ENCODE peak calls at places on chromosomes 3 and 15, in nine cellular contexts. C is hepatocyte, S is GM23248, Q is PC-3, E is GM23338, W is OCI-LY7, F is HCT116, Y is MM.1S, V is SK-N-SH. D is an unnamed sample.

GRCh38 chr3:115581347-115582135 is 41.8 kb upstream of the GAP43 start:
- DNase-seq in C (peak), S (peak), Q (peak), E (no peak), W (no peak), F (no peak), Y (no peak), V (no peak), D (no peak)

GRCh38 chr3:124636101-124636862 is 94.0 kb upstream of the UMPS start:
- DNase-seq in C (no peak), S (no peak), Q (no peak), E (peak), W (no peak), F (no peak), Y (no peak), V (no peak), D (no peak)

GRCh38 chr3:128360705-128361271 is 105.9 kb downstream of the DNAJB8 start:
- DNase-seq in C (no peak), S (no peak), Q (no peak), E (no peak), W (no peak), F (no peak), Y (no peak), V (no peak), D (no peak)

GRCh38 chr3:65401359-65401810 is 637.3 kb downstream of the MAGI1 start:
- DNase-seq in C (no peak), S (no peak), Q (no peak), E (peak), W (no peak), F (no peak), Y (no peak), V (no peak), D (peak)

GRCh38 chr3:174614046-174614445 is 245.1 kb upstream of the NAALADL2 start:
- DNase-seq in C (peak), S (no peak), Q (no peak), E (no peak), W (no peak), F (no peak), Y (no peak), V (no peak), D (no peak)

GRCh38 chr3:175764722-175765121 is 905.6 kb downstream of the NAALADL2 start:
- DNase-seq in C (no peak), S (no peak), Q (no peak), E (no peak), W (no peak), F (no peak), Y (no peak), V (no peak), D (no peak)

GRCh38 chr15:37941779-37942178 is 7.3 kb downstream of the TMCO5A start:
- DNase-seq in C (no peak), S (no peak), Q (no peak), E (no peak), W (no peak), F (no peak), Y (no peak), V (no peak), D (no peak)

GRCh38 chr3:184259878-184260570 is 1.3 kb downstream of the CAMK2N2 start:
- DNase-seq in C (peak), S (peak), Q (peak), E (peak), W (no peak), F (no peak), Y (peak), V (peak), D (peak)

GRCh38 chr3:13548696-13549512 is at the start of gene FBLN2:
- DNase-seq in C (peak), S (peak), Q (no peak), E (peak), W (no peak), F (no peak), Y (no peak), V (peak), D (peak)

GRCh38 chr3:19632099-19633074 is 301.6 kb downstream of the EFHB start:
- DNase-seq in C (no peak), S (no peak), Q (no peak), E (peak), W (no peak), F (no peak), Y (no peak), V (no peak), D (no peak)

GRCh38 chr3:45610129-45610528 is 15.6 kb downstream of the LIMD1 start:
- DNase-seq in C (no peak), S (no peak), Q (no peak), E (no peak), W (no peak), F (no peak), Y (no peak), V (no peak), D (no peak)

GRCh38 chr3:171306631-171307030 is 153.6 kb downstream of the TNIK start:
- DNase-seq in C (peak), S (peak), Q (no peak), E (peak), W (no peak), F (no peak), Y (no peak), V (no peak), D (no peak)

GRCh38 chr3:177150218-177150916 is 46.9 kb downstream of the TBL1XR1 start:
- DNase-seq in C (no peak), S (peak), Q (no peak), E (no peak), W (no peak), F (no peak), Y (no peak), V (no peak), D (no peak)

GRCh38 chr3:186871403-186871924 is 29.0 kb downstream of the ADIPOQ start:
- DNase-seq in C (no peak), S (no peak), Q (no peak), E (no peak), W (no peak), F (no peak), Y (no peak), V (no peak), D (no peak)

GRCh38 chr3:58575986-58576652 is 1.1 kb downstream of the FAM107A start:
- DNase-seq in C (no peak), S (peak), Q (no peak), E (no peak), W (no peak), F (no peak), Y (no peak), V (peak), D (no peak)

GRCh38 chr3:188283347-188283746 is 129.4 kb downstream of the LPP start:
- DNase-seq in C (peak), S (peak), Q (no peak), E (no peak), W (peak), F (no peak), Y (no peak), V (no peak), D (no peak)

GRCh38 chr3:104960579-104960978 is 406.1 kb upstream of the ALCAM start:
- DNase-seq in C (no peak), S (peak), Q (no peak), E (no peak), W (no peak), F (no peak), Y (no peak), V (no peak), D (no peak)

GRCh38 chr15:33846862-33847261 is 121.4 kb upstream of the CHRM5 start:
- DNase-seq in C (no peak), S (peak), Q (no peak), E (no peak), W (no peak), F (no peak), Y (no peak), V (no peak), D (no peak)

GRCh38 chr3:9781978-9782575 is 10.2 kb downstream of the TADA3 start:
- DNase-seq in C (no peak), S (no peak), Q (no peak), E (no peak), W (peak), F (no peak), Y (no peak), V (no peak), D (no peak)

GRCh38 chr3:50502225-50502583 is 1.2 kb downstream of the CACNA2D2 start:
- DNase-seq in C (no peak), S (no peak), Q (no peak), E (no peak), W (no peak), F (no peak), Y (no peak), V (peak), D (peak)

GRCh38 chr15:84827246-84827645 is 10.1 kb downstream of the ALPK3 start:
- DNase-seq in C (no peak), S (no peak), Q (no peak), E (no peak), W (no peak), F (no peak), Y (no peak), V (no peak), D (no peak)

GRCh38 chr3:140521751-140522445 is 156.0 kb upstream of the TRIM42 start:
- DNase-seq in C (no peak), S (no peak), Q (no peak), E (peak), W (no peak), F (no peak), Y (no peak), V (no peak), D (peak)

GRCh38 chr3:130707914-130708601 is 38.6 kb downstream of the PIK3R4 start:
- DNase-seq in C (no peak), S (no peak), Q (no peak), E (no peak), W (no peak), F (no peak), Y (no peak), V (no peak), D (no peak)

GRCh38 chr3:55608266-55608937 is 121.3 kb upstream of the WNT5A start:
- DNase-seq in C (no peak), S (no peak), Q (no peak), E (no peak), W (no peak), F (no peak), Y (no peak), V (no peak), D (no peak)
- TF ChIP-seq EZH2phosphoT487 in C (no peak), S (no peak), Q (no peak), E (no peak), W (no peak), F (no peak), Y (no peak), V (no peak), D (no peak)

GRCh38 chr15:70063992-70064379 is 33.7 kb downstream of the TLE3 start:
- DNase-seq in C (peak), S (no peak), Q (no peak), E (no peak), W (no peak), F (no peak), Y (no peak), V (no peak), D (no peak)

GRCh38 chr15:70066422-70066821 is 31.3 kb downstream of the TLE3 start:
- DNase-seq in C (no peak), S (peak), Q (no peak), E (no peak), W (no peak), F (no peak), Y (no peak), V (no peak), D (no peak)

GRCh38 chr15:70064441-70064840 is 33.3 kb downstream of the TLE3 start:
- DNase-seq in C (no peak), S (no peak), Q (no peak), E (no peak), W (no peak), F (no peak), Y (no peak), V (no peak), D (no peak)

GRCh38 chr15:70066004-70066403 is 31.7 kb downstream of the TLE3 start:
- DNase-seq in C (no peak), S (no peak), Q (no peak), E (no peak), W (no peak), F (no peak), Y (no peak), V (no peak), D (no peak)

GRCh38 chr15:70065006-70065722 is 32.6 kb downstream of the TLE3 start:
- DNase-seq in C (no peak), S (no peak), Q (no peak), E (no peak), W (no peak), F (no peak), Y (no peak), V (no peak), D (no peak)
- TF ChIP-seq EZH2phosphoT487 in C (no peak), S (no peak), Q (no peak), E (no peak), W (no peak), F (no peak), Y (no peak), V (no peak), D (no peak)

GRCh38 chr15:63169796-63170195 is 12.5 kb upstream of the RPS27L start:
- DNase-seq in C (no peak), S (no peak), Q (no peak), E (no peak), W (no peak), F (no peak), Y (no peak), V (no peak), D (no peak)
- TF ChIP-seq EZH2phosphoT487 in C (no peak), S (no peak), Q (no peak), E (no peak), W (no peak), F (no peak), Y (no peak), V (no peak), D (no peak)

GRCh38 chr15:39789736-39790135 is 7.1 kb upstream of the FSIP1 start:
- DNase-seq in C (no peak), S (no peak), Q (no peak), E (no peak), W (no peak), F (no peak), Y (no peak), V (no peak), D (no peak)

GRCh38 chr15:39787479-39787878 is 4.8 kb upstream of the FSIP1 start:
- DNase-seq in C (no peak), S (no peak), Q (no peak), E (peak), W (no peak), F (no peak), Y (no peak), V (no peak), D (peak)

GRCh38 chr15:39788800-39789565 is 6.3 kb upstream of the FSIP1 start:
- DNase-seq in C (no peak), S (peak), Q (no peak), E (no peak), W (no peak), F (no peak), Y (no peak), V (no peak), D (no peak)

GRCh38 chr15:39786444-39787056 is 3.9 kb upstream of the FSIP1 start:
- DNase-seq in C (peak), S (peak), Q (peak), E (peak), W (peak), F (peak), Y (peak), V (peak), D (peak)

GRCh38 chr15:39788108-39788507 is 5.5 kb upstream of the FSIP1 start:
- DNase-seq in C (no peak), S (peak), Q (no peak), E (no peak), W (no peak), F (no peak), Y (no peak), V (no peak), D (no peak)
- TF ChIP-seq EZH2phosphoT487 in C (no peak), S (no peak), Q (no peak), E (no peak), W (no peak), F (no peak), Y (no peak), V (no peak), D (no peak)

GRCh38 chr3:156151824-156152428 is 31.5 kb downstream of the KCNAB1 start:
- DNase-seq in C (peak), S (peak), Q (peak), E (peak), W (peak), F (peak), Y (peak), V (peak), D (peak)
- TF ChIP-seq EZH2phosphoT487 in C (no peak), S (no peak), Q (no peak), E (no peak), W (no peak), F (no peak), Y (no peak), V (no peak), D (no peak)

GRCh38 chr3:197327701-197328100 is 29.3 kb upstream of the DLG1 start:
- DNase-seq in C (no peak), S (peak), Q (no peak), E (no peak), W (no peak), F (no peak), Y (no peak), V (no peak), D (no peak)

GRCh38 chr3:197328198-197328597 is 29.8 kb upstream of the DLG1 start:
- DNase-seq in C (no peak), S (no peak), Q (no peak), E (no peak), W (no peak), F (no peak), Y (no peak), V (no peak), D (no peak)

GRCh38 chr3:197333901-197334639 is 35.7 kb upstream of the DLG1 start:
- DNase-seq in C (peak), S (no peak), Q (no peak), E (no peak), W (no peak), F (no peak), Y (no peak), V (no peak), D (peak)

GRCh38 chr3:197329382-197329781 is 31.0 kb upstream of the DLG1 start:
- DNase-seq in C (no peak), S (no peak), Q (no peak), E (no peak), W (no peak), F (no peak), Y (no peak), V (no peak), D (no peak)

DNA sequence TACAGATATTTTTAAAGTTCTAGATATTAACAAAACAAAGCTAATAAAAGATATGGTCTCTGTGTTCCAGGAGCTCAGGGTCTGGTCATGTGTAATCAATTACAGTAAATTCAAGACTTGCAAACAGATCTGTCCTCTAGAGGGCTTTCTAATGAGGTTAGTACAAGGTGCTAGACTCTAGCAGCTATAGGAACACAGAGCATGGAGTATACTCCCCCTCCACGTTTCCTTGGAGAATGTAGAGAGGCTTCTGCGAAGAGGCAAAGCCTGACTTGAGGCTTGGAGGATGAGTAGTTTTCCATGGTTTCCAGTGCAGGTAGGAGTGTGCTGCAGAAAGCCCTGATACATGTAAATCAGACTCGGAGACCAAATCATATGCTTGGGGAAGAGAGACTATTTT is 32.7 kb upstream of the DLG1 start:
- DNase-seq in C (no peak), S (peak), Q (peak), E (peak), W (no peak), F (peak), Y (no peak), V (no peak), D (no peak)
- TF ChIP-seq EZH2phosphoT487 in C (no peak), S (no peak), Q (no peak), E (no peak), W (no peak), F (no peak), Y (no peak), V (no peak), D (no peak)

GRCh38 chr15:60017538-60018199 is 13.6 kb downstream of the FOXB1 start:
- DNase-seq in C (no peak), S (no peak), Q (peak), E (no peak), W (no peak), F (no peak), Y (peak), V (no peak), D (no peak)
- TF ChIP-seq EZH2phosphoT487 in C (no peak), S (no peak), Q (no peak), E (no peak), W (no peak), F (no peak), Y (no peak), V (no peak), D (no peak)

DNA sequence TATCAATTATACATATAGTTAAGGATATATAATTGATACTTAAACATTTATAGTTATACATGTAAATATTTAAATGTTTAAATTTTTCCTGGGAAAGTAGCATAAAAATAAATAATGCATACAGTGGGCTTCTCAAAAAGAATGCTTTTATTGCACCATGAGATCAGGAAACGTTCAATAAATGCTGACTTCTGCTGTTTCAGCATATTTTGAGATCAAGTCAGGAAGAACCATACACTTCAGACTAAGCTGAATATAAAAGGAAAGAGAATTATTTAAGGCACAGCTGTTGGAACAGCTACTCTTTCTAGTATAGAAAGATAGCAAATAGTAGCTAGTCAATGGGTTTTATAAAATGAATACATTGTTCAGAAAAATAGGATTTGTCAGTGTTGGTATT is 1462.3 kb upstream of the CADM2 start:
- DNase-seq in C (no peak), S (no peak), Q (no peak), E (no peak), W (no peak), F (no peak), Y (no peak), V (no peak), D (no peak)
- TF ChIP-seq EZH2phosphoT487 in C (no peak), S (no peak), Q (no peak), E (no peak), W (no peak), F (no peak), Y (no peak), V (no peak), D (no peak)